ENCODE peak calls at places on chromosomes 13 and 19, in nine cellular contexts. K is stimulated activated naive CD8-positive, alpha-beta T cell treated with anti-CD3 and anti-CD28 coated beads, Interleukin-15, amount 100 ng/mL, for 72 hours; G is iris pigment epithelial cell; W is AG20443; P is small intestine; N is AG09319; R is M059J; Y is EH; T is GM12892. I is an unnamed sample.

GRCh38 chr13:29110003-29110402 is 289.9 kb downstream of the MTUS2 start:
- DNase-seq in K (no peak), G (no peak), W (no peak), P (no peak), N (no peak), R (no peak), Y (no peak), T (no peak), I (no peak)

GRCh38 chr19:31674503-31675186 is 325.4 kb upstream of the TSHZ3 start:
- DNase-seq in K (no peak), G (no peak), W (peak; percentile 62), P (no peak), N (no peak), R (peak; percentile 34), Y (peak; percentile 1), T (no peak), I (no peak)

GRCh38 chr19:34082289-34083077 is 89.8 kb upstream of the LSM14A start:
- DNase-seq in K (no peak), G (peak; percentile 42), W (no peak), P (no peak), N (no peak), R (peak; percentile 47), Y (peak; percentile 58), T (no peak), I (no peak)

GRCh38 chr13:20188649-20189553 is 3.8 kb downstream of the GJB2 start:
- DNase-seq in K (no peak), G (no peak), W (no peak), P (no peak), N (no peak), R (no peak), Y (no peak), T (no peak), I (no peak)

GRCh38 chr19:30284209-30284608 is 88.0 kb upstream of the ZNF536 start:
- DNase-seq in K (no peak), G (no peak), W (no peak), P (no peak), N (no peak), R (no peak), Y (no peak), T (no peak), I (no peak)

GRCh38 chr13:72970956-72971355 is 87.8 kb upstream of the KLF5 start:
- DNase-seq in K (no peak), G (peak; percentile 68), W (no peak), P (peak; percentile 57), N (no peak), R (peak; percentile 2), Y (peak; percentile 48), T (no peak), I (no peak)

GRCh38 chr19:14542721-14543328 is 13.4 kb downstream of the TECR start:
- DNase-seq in K (no peak), G (peak; percentile 28), W (peak; percentile 56), P (no peak), N (no peak), R (no peak), Y (peak; percentile 56), T (no peak), I (no peak)

GRCh38 chr19:34184880-34185491 is 12.7 kb downstream of the LSM14A start:
- DNase-seq in K (no peak), G (no peak), W (peak; percentile 21), P (no peak), N (no peak), R (no peak), Y (peak; percentile 45), T (no peak), I (peak; percentile 42)

GRCh38 chr19:45305421-45305820 is 17.3 kb downstream of the CKM start:
- DNase-seq in K (no peak), G (peak; percentile 43), W (no peak), P (no peak), N (no peak), R (no peak), Y (peak; percentile 29), T (no peak), I (no peak)

GRCh38 chr19:661427-662196 is 1.4 kb downstream of the RNF126 start:
- DNase-seq in K (peak; percentile 58), G (no peak), W (peak; percentile 64), P (peak; percentile 75), N (no peak), R (peak; percentile 31), Y (peak; percentile 45), T (peak; percentile 84), I (peak; percentile 65)

GRCh38 chr19:901216-902092 is 8.2 kb downstream of the RNU6-9 start:
- DNase-seq in K (no peak), G (no peak), W (no peak), P (no peak), N (no peak), R (no peak), Y (no peak), T (no peak), I (no peak)

GRCh38 chr19:6536138-6536671 is 5.4 kb downstream of the TNFSF9 start:
- DNase-seq in K (peak; percentile 82), G (peak; percentile 52), W (no peak), P (peak; percentile 72), N (no peak), R (peak; percentile 61), Y (peak; percentile 20), T (peak; percentile 92), I (peak; percentile 86)

GRCh38 chr13:114063545-114064515 is 68.6 kb downstream of the RASA3 start:
- DNase-seq in K (no peak), G (peak; percentile 59), W (peak; percentile 61), P (peak; percentile 51), N (peak; percentile 51), R (peak; percentile 65), Y (peak; percentile 88), T (no peak), I (no peak)

GRCh38 chr13:110835721-110836599 is 78.9 kb downstream of the ANKRD10 start:
- DNase-seq in K (no peak), G (peak; percentile 4), W (no peak), P (no peak), N (no peak), R (no peak), Y (no peak), T (no peak), I (no peak)

GRCh38 chr19:9917322-9917721 is 19.0 kb downstream of the OLFM2 start:
- DNase-seq in K (no peak), G (peak; percentile 61), W (peak; percentile 88), P (peak; percentile 33), N (no peak), R (peak; percentile 66), Y (peak; percentile 70), T (no peak), I (no peak)

GRCh38 chr13:109816112-109816978 is 30.0 kb upstream of the IRS2 start:
- DNase-seq in K (no peak), G (no peak), W (no peak), P (peak; percentile 40), N (no peak), R (peak; percentile 44), Y (no peak), T (no peak), I (no peak)

GRCh38 chr19:33690461-33691427 is 69.0 kb downstream of the CHST8 start:
- DNase-seq in K (no peak), G (no peak), W (no peak), P (no peak), N (no peak), R (no peak), Y (no peak), T (no peak), I (no peak)

GRCh38 chr13:59776924-59777690 is 386.6 kb downstream of the DIAPH3 start:
- DNase-seq in K (no peak), G (peak; percentile 90), W (peak; percentile 48), P (no peak), N (no peak), R (peak; percentile 80), Y (peak; percentile 90), T (no peak), I (no peak)

GRCh38 chr19:36409841-36410240 is 8.6 kb downstream of the ZFP82 start:
- DNase-seq in K (no peak), G (peak; percentile 92), W (no peak), P (no peak), N (no peak), R (no peak), Y (no peak), T (no peak), I (no peak)

GRCh38 chr19:45182758-45183157 is 4.2 kb downstream of the BLOC1S3 start:
- DNase-seq in K (no peak), G (no peak), W (no peak), P (no peak), N (no peak), R (no peak), Y (no peak), T (no peak), I (no peak)

I was measured in effector memory CD8-positive, alpha-beta T cell.